ENCODE peak calls at places on chromosome 5, in five cellular contexts. One of them, this sample, is unnamed.

GRCh38 chr5:16857635-16858034 is 78.5 kb downstream of the MYO10 start:
- DNase-seq in colonic mucosa: no peak
- DNase-seq in type B pancreatic cell: no peak
- DNase-seq in RCC 7860: no peak
- DNase-seq in anterior cingulate cortex: no peak
- DNase-seq in this sample: no peak

GRCh38 chr5:128083811-128084227 is 253 bp downstream of the SLC12A2 start:
- DNase-seq in colonic mucosa: no peak
- DNase-seq in type B pancreatic cell: peak; percentile 82
- DNase-seq in RCC 7860: no peak
- DNase-seq in anterior cingulate cortex: peak; percentile 58
- DNase-seq in this sample: no peak

GRCh38 chr5:134236208-134236761 is 10.4 kb upstream of the PPP2CA start:
- DNase-seq in colonic mucosa: no peak
- DNase-seq in type B pancreatic cell: no peak
- DNase-seq in RCC 7860: no peak
- DNase-seq in anterior cingulate cortex: no peak
- DNase-seq in this sample: no peak

GRCh38 chr5:1161832-1162229 is 39.6 kb upstream of the SLC6A19 start:
- DNase-seq in colonic mucosa: peak; percentile 67
- DNase-seq in type B pancreatic cell: no peak
- DNase-seq in RCC 7860: no peak
- DNase-seq in anterior cingulate cortex: peak; percentile 74
- DNase-seq in this sample: peak; percentile 51

GRCh38 chr5:106397700-106398099 is 1273.0 kb downstream of the EFNA5 start:
- DNase-seq in colonic mucosa: no peak
- DNase-seq in type B pancreatic cell: no peak
- DNase-seq in RCC 7860: peak; percentile 98
- DNase-seq in anterior cingulate cortex: no peak
- DNase-seq in this sample: no peak

GRCh38 chr5:16907270-16907669 is 28.8 kb downstream of the MYO10 start:
- DNase-seq in colonic mucosa: no peak
- DNase-seq in type B pancreatic cell: no peak
- DNase-seq in RCC 7860: no peak
- DNase-seq in anterior cingulate cortex: no peak
- DNase-seq in this sample: no peak

GRCh38 chr5:133827001-133827400 is 141.4 kb downstream of the C5orf15 start:
- DNase-seq in colonic mucosa: no peak
- DNase-seq in type B pancreatic cell: no peak
- DNase-seq in RCC 7860: peak; percentile 69
- DNase-seq in anterior cingulate cortex: no peak
- DNase-seq in this sample: no peak

GRCh38 chr5:39427225-39427624 is 2.4 kb upstream of the DAB2 start:
- DNase-seq in colonic mucosa: no peak
- DNase-seq in type B pancreatic cell: no peak
- DNase-seq in RCC 7860: no peak
- DNase-seq in anterior cingulate cortex: no peak
- DNase-seq in this sample: no peak

This sample was measured in left colon.